ENCODE peak calls at places on chromosomes 6 and 20, in eight cellular contexts. D, Q, R, L, E, H, P and Y are unnamed samples.

GRCh38 chr20:21100590-21101452 is 5.3 kb downstream of the LINC00237 start:
- DNase-seq in Q (peak), R (no peak), D (peak), H (no peak), L (no peak), E (no peak), P (no peak), Y (no peak)

GRCh38 chr6:169190144-169190584 is 63.5 kb downstream of the THBS2 start:
- DNase-seq in Q (no peak), D (no peak), E (no peak), R (peak), L (peak), P (peak), H (no peak), Y (peak)

GRCh38 chr20:58048096-58048702 is 180.3 kb downstream of the ANKRD60 start:
- DNase-seq in R (no peak), D (peak), H (peak), Q (peak), P (peak), L (no peak), E (no peak), Y (no peak)

GRCh38 chr6:110537208-110538123 is 61.1 kb upstream of the SLC22A16 start:
- DNase-seq in Q (no peak), P (peak), E (no peak), L (no peak), H (peak), D (peak), R (no peak), Y (peak)

GRCh38 chr6:26216015-26216885 is 129.0 kb downstream of the HFE start:
- DNase-seq in R (peak), L (peak), P (peak), H (peak), D (peak), E (no peak), Q (peak), Y (peak)

GRCh38 chr20:20215976-20216727 is 151.8 kb upstream of the INSM1 start:
- DNase-seq in H (no peak), R (no peak), L (no peak), E (no peak), P (no peak), D (no peak), Q (no peak), Y (no peak)

GRCh38 chr6:84583784-84584183 is 180.6 kb downstream of the TBX18 start:
- DNase-seq in H (no peak), D (no peak), R (no peak), P (no peak), L (no peak), E (no peak), Q (no peak), Y (no peak)

GRCh38 chr6:109000289-109000688 is 94.4 kb downstream of the SESN1 start:
- DNase-seq in P (peak), Q (no peak), L (no peak), E (no peak), D (no peak), R (no peak), H (no peak), Y (no peak)

GRCh38 chr20:22389836-22390542 is 194.4 kb downstream of the FOXA2 start:
- DNase-seq in P (peak), R (no peak), E (peak), D (no peak), L (no peak), H (peak), Q (no peak), Y (no peak)

GRCh38 chr20:30811896-30812671 is 445.4 kb upstream of the DEFB115 start:
- DNase-seq in E (no peak), L (no peak), Q (no peak), H (peak), D (peak), R (no peak), P (peak), Y (peak)

GRCh38 chr6:11094411-11094851 is 797 bp downstream of the SMIM13 start:
- DNase-seq in H (peak), L (peak), D (peak), Q (peak), E (peak), P (peak), R (no peak), Y (peak)

GRCh38 chr6:2471474-2471873 is 226.1 kb upstream of the GMDS start:
- DNase-seq in E (no peak), R (no peak), Q (no peak), H (no peak), L (no peak), P (no peak), D (no peak), Y (no peak)

GRCh38 chr20:2299301-2299700 is 3.5 kb downstream of the TGM3 start:
- DNase-seq in P (no peak), E (peak), Q (no peak), L (peak), R (no peak), H (no peak), D (peak), Y (no peak)

GRCh38 chr6:103268335-103268734 is 1591.4 kb downstream of the HACE1 start:
- DNase-seq in D (no peak), E (no peak), H (no peak), Q (no peak), P (no peak), L (no peak), R (no peak), Y (no peak)

GRCh38 chr6:139982652-139983051 is 608.2 kb upstream of the CITED2 start:
- DNase-seq in P (peak), D (no peak), R (no peak), H (peak), L (no peak), Q (no peak), E (no peak), Y (peak)

GRCh38 chr20:48284837-48285236 is 499.6 kb upstream of the SULF2 start:
- DNase-seq in Q (no peak), D (no peak), R (no peak), L (no peak), H (no peak), P (no peak), E (no peak), Y (no peak)

GRCh38 chr6:52162940-52163908 is 23.0 kb upstream of the IL17A start:
- DNase-seq in E (no peak), D (peak), L (no peak), Q (no peak), H (peak), R (no peak), P (peak), Y (peak)

GRCh38 chr6:158803733-158804143 is 15.4 kb downstream of the EZR start:
- DNase-seq in H (peak), Q (no peak), L (no peak), D (peak), P (no peak), E (no peak), R (no peak), Y (no peak)

GRCh38 chr6:127690092-127690491 is 113.1 kb downstream of the C6orf58 start:
- DNase-seq in P (peak), H (peak), L (no peak), R (no peak), Q (no peak), E (no peak), D (peak), Y (peak)

GRCh38 chr6:17599885-17600526 is at the start of gene FAM8A1:
- DNase-seq in H (peak), L (peak), Q (peak), R (peak), P (peak), E (peak), D (peak), Y (peak)
- TF ChIP-seq CTCF in H (peak), L (peak), Q (peak), R (peak), P (peak), E (peak), D (no peak), Y (peak)

DNA sequence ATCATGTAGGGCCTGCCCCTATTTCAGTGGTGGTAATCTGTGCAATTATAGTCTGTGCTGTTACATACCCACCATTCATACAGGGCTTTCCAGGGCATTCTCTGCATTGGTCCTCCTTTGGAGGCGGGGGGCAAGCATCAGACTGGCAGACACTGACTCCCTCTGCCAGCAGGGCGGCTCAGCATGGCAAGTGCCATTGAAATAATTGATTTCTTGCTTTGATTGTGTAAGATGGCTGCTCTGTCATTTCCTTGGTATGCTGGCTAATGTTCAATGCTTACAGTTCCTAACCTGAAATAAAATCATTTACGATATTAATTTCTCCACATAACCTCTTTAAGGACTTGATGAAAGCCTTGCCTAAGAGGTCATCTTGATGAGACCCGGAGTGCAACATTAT is 387.1 kb downstream of the CDH4 start:
- DNase-seq in Q (no peak), P (peak), H (no peak), D (no peak), E (no peak), R (no peak), L (no peak), Y (no peak)
- TF ChIP-seq CTCF in Q (no peak), P (no peak), H (no peak), D (no peak), E (no peak), R (no peak), L (no peak), Y (no peak)

GRCh38 chr20:728022-728944 is 40.0 kb downstream of the SLC52A3 start:
- DNase-seq in H (peak), P (peak), R (peak), E (peak), L (peak), D (peak), Q (peak), Y (no peak)
- TF ChIP-seq CTCF in H (peak), P (peak), R (no peak), E (peak), L (peak), D (peak), Q (peak), Y (peak)

DNA sequence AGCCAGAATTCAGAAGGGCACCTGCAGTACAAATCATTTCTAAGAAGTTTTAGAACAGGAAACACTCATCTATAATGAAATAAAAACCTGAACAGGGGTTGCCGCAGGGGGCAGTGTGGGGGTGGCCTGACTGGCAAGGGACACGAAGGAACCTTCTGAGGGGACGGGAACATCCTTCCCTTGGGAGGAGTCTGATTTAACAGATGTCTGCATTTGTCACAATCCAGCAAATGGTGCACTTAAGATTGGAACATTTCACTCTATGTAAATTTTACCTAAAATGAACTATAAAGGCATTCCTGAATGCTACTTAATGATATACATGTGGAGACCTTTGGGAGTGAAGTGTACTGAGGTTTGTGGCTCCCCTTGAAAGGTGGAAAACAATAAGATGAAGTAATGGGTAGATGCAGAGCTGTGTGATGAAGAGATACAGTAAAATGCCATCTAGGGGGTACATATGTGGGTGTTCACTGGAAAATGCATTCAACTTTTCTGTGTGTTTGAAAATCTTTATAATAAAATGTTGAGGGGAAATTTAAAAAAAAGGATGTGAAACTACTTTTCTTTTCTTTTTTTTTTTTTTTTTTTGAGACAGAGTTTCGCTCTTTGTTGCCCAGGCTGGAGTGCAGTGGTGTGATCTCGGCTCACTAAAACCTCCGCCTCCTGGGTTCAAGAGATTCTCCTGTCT is 89.5 kb downstream of the SNX5 start:
- DNase-seq in R (no peak), H (no peak), E (no peak), P (no peak), L (no peak), D (peak), Q (no peak), Y (no peak)
- TF ChIP-seq CTCF in R (no peak), H (no peak), E (no peak), P (peak), L (no peak), D (no peak), Q (no peak), Y (no peak)